ENCODE peak calls at places on chromosomes 13 and 19, in five cellular contexts. Y is HepG2, O is A549, U is SK-N-SH, R is H1. G is an unnamed sample.

GRCh38 chr13:111115841-111116500 is 861 bp downstream of the ARHGEF7 start:
- DNase-seq in Y (peak; percentile 12), O (no peak), U (peak; percentile 80), R (no peak), G (no peak)

GRCh38 chr13:109369357-109370052 is 416.9 kb downstream of the IRS2 start:
- DNase-seq in Y (no peak), O (no peak), U (peak; percentile 51), R (no peak), G (no peak)

GRCh38 chr13:95564948-95565347 is 12.4 kb downstream of the CLDN10 start:
- DNase-seq in Y (no peak), O (no peak), U (no peak), R (no peak), G (no peak)

GRCh38 chr19:7507884-7508283 is 8.0 kb upstream of the ZNF358 start:
- DNase-seq in Y (peak; percentile 26), O (peak; percentile 79), U (peak; percentile 73), R (peak; percentile 60), G (no peak)

GRCh38 chr19:46697142-46697960 is 19.6 kb downstream of the PRKD2 start:
- DNase-seq in Y (no peak), O (peak; percentile 82), U (peak; percentile 72), R (peak; percentile 96), G (no peak)

GRCh38 chr19:42919757-42920079 is 2.0 kb upstream of the PSG6 start:
- DNase-seq in Y (no peak), O (no peak), U (no peak), R (no peak), G (no peak)

GRCh38 chr13:110126391-110126961 is 180.5 kb downstream of the COL4A1 start:
- DNase-seq in Y (no peak), O (no peak), U (no peak), R (no peak), G (no peak)

GRCh38 chr13:105997436-105998232 is 537.8 kb downstream of the EFNB2 start:
- DNase-seq in Y (no peak), O (no peak), U (no peak), R (no peak), G (no peak)

GRCh38 chr19:28026636-28027035 is 1186.3 kb downstream of the UQCRFS1 start:
- DNase-seq in Y (no peak), O (no peak), U (no peak), R (no peak), G (no peak)

GRCh38 chr13:100528820-100529219 is 59.8 kb downstream of the GGACT start:
- DNase-seq in Y (no peak), O (no peak), U (no peak), R (no peak), G (no peak)

GRCh38 chr13:111893607-111894443 is 173.1 kb upstream of the SOX1 start:
- DNase-seq in Y (no peak), O (no peak), U (no peak), R (no peak), G (no peak)

GRCh38 chr19:34482380-34483250 is 1.1 kb downstream of the WTIP start:
- DNase-seq in Y (no peak), O (peak; percentile 59), U (peak; percentile 70), R (no peak), G (no peak)

GRCh38 chr13:93224545-93224944 is 2.1 kb upstream of the GPC6 start:
- DNase-seq in Y (peak; percentile 99), O (no peak), U (no peak), R (no peak), G (no peak)

GRCh38 chr13:30843548-30843947 is 62.5 kb upstream of the MEDAG start:
- DNase-seq in Y (no peak), O (no peak), U (no peak), R (no peak), G (no peak)

GRCh38 chr19:3065675-3066357 is 3.5 kb upstream of the TLE5 start:
- DNase-seq in Y (peak; percentile 80), O (no peak), U (peak; percentile 13), R (no peak), G (peak; percentile 73)

GRCh38 chr19:13189600-13189999 is 39.4 kb downstream of the IER2 start:
- DNase-seq in Y (peak; percentile 40), O (no peak), U (no peak), R (no peak), G (no peak)
- TF ChIP-seq CHD2 in Y (no peak), O (no peak), U (no peak), R (no peak), G (no peak)

DNA sequence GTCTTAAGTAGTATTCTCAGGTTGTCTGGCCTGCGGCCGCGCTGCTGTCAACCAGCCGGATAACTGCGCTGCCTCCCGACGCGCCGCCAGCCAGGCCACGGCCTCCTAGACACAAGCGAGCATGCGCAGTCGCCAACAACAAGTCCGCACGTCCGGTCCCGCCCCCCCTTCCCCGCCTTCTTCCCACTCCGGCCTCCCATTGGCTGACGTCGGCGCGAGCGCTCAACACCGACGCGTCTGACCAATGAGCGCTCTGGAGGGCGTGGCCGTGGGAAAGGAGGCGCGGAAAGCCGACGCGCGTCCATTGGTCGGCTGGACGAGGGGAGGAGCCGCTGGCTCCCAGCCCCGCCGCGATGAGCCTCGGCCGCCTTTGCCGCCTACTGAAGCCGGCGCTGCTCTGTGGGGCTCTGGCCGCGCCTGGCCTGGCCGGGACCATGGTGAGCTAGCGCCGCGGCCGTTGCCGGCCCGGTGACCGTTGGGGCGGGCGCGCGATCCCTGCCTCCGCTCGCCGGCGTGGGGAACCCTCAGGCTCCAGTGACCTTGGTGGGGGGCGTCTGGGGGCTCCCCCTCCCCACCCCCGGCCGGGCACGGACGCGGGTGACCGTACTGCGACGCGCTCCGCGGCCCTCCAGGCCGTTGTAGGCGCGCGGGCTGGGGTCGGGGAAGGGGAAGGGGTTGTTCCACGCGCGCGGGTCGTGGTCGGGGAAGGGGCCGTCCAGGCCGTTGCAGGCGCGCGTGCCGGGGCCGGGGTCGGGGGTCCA is at the start of gene GPX4:
- DNase-seq in Y (peak; percentile 96), O (peak; percentile 89), U (peak; percentile 98), R (peak; percentile 98), G (peak; percentile 96)
- H3K4me1 ChIP-seq in Y (peaks cover 74% of the 10 kb centered on the region), O (peaks cover 56% of the 10 kb centered on the region), U (peaks cover 21% of the 10 kb centered on the region), R (peaks cover 4% of the 10 kb centered on the region), G (peaks cover 38% of the 10 kb centered on the region)

DNA sequence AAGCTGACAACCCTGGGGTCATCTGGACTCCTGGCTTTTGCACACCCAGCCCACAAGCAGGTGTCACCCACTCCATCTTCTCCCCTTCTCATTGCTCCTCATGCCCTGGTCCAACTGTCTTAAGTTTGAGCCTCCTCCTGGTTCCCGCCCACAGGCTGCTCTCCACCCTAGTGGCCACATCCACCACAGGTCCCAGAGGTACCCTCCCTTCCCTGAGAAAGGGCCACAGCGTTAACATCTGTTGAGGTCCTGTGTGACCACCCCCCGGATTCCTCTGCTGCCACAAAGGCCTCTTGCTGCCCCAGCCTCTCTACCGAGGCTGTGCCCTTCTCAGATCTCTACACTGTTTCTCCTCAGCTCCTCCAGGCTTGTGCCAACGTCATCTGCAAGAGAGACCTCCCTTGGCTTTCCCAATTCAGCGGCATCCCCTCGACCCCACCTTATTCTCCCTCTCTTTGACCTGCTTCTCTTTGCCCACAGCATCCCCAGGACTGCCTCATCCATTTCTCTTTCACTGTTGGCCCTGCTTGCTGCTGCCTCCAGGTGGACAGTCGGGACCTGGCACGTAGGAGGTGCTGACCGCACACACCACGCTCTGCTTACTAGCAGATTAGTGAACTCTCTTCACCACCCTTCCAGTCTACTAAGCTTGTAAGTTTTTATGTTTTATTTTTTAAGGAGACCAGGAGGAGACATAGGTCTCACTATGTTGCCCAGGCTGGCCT is 33.3 kb downstream of the SUGP2 start:
- DNase-seq in Y (no peak), O (no peak), U (peak; percentile 47), R (no peak), G (no peak)
- TF ChIP-seq CHD2 in Y (no peak), O (no peak), U (no peak), R (no peak), G (no peak)

GRCh38 chr19:10894911-10895213 is 23.5 kb downstream of the CARM1 start:
- DNase-seq in Y (no peak), O (no peak), U (no peak), R (no peak), G (no peak)

GRCh38 chr19:10898633-10899032 is 27.3 kb downstream of the CARM1 start:
- DNase-seq in Y (no peak), O (no peak), U (no peak), R (no peak), G (no peak)

GRCh38 chr19:10895920-10896319 is 24.6 kb downstream of the CARM1 start:
- DNase-seq in Y (no peak), O (no peak), U (no peak), R (no peak), G (no peak)

GRCh38 chr19:10895363-10895762 is 24.0 kb downstream of the CARM1 start:
- DNase-seq in Y (no peak), O (no peak), U (no peak), R (no peak), G (no peak)

GRCh38 chr19:10896851-10897526 is 25.6 kb downstream of the CARM1 start:
- DNase-seq in Y (peak; percentile 31), O (no peak), U (no peak), R (no peak), G (no peak)
- H3K4me1 ChIP-seq in Y (peaks cover 15% of the 10 kb centered on the region), O (peaks cover 20% of the 10 kb centered on the region), U (no peaks in the 10 kb centered on the region), R (peaks cover 8% of the 10 kb centered on the region), G (peaks cover 4% of the 10 kb centered on the region)

GRCh38 chr19:17616686-17616960 is 61.2 kb downstream of the COLGALT1 start:
- DNase-seq in Y (no peak), O (no peak), U (no peak), R (no peak), G (no peak)

GRCh38 chr19:17617807-17618192 is 62.4 kb downstream of the COLGALT1 start:
- DNase-seq in Y (no peak), O (no peak), U (no peak), R (no peak), G (no peak)

GRCh38 chr19:17618281-17618903 is 62.9 kb downstream of the COLGALT1 start:
- DNase-seq in Y (no peak), O (no peak), U (no peak), R (no peak), G (no peak)

GRCh38 chr19:17615889-17616685 is 60.6 kb downstream of the COLGALT1 start:
- DNase-seq in Y (no peak), O (no peak), U (no peak), R (no peak), G (no peak)

GRCh38 chr19:17616961-17617806 is 61.7 kb downstream of the COLGALT1 start:
- DNase-seq in Y (peak; percentile 44), O (peak; percentile 36), U (peak; percentile 60), R (no peak), G (no peak)
- TF ChIP-seq CHD2 in Y (no peak), O (no peak), U (no peak), R (no peak), G (no peak)

GRCh38 chr13:40440990-40441820 is 225.2 kb downstream of the FOXO1 start:
- DNase-seq in Y (no peak), O (no peak), U (peak; percentile 60), R (no peak), G (no peak)
- H3K4me1 ChIP-seq in Y (peaks cover 42% of the 10 kb centered on the region), O (peaks cover 9% of the 10 kb centered on the region), U (no peaks in the 10 kb centered on the region), R (no peaks in the 10 kb centered on the region), G (peaks cover 9% of the 10 kb centered on the region)

DNA sequence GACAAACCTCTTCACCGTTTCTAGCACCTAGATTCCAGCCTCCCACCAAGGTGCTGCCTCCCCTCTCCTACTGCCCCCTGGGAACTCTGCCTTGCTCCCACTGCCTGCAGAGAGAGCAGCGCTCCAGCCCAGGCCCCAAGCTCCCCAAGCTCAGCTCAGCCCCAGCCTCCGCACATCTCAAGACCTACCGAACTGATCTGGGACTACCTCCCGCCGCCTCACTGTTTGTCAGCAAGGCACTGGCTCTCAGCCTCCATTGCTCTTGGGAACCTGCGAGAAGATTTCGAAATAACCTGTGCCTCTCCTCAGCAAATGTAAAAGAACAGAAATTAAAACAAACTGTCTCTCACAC is 92.4 kb upstream of the GPR183 start:
- DNase-seq in Y (no peak), O (no peak), U (no peak), R (no peak), G (no peak)
- TF ChIP-seq CHD2 in Y (no peak), O (no peak), U (no peak), R (no peak), G (no peak)